ENCODE peak calls at places on chromosomes 5 and 9, in ten cellular contexts. T is stimulated activated CD4-positive, alpha-beta T cell treated with anti-CD3 and anti-CD28 coated beads, Interleukin-1b, Interleukin-23, amount 100 ng/mL, for 24 hours; J is activated CD8-positive, alpha-beta memory T cell treated with anti-CD3 and anti-CD28 coated beads for 48 hours; E is naive thymus-derived CD8-positive, alpha-beta T cell; X is lower lobe of right lung; F is T-helper 9 cell; O is stimulated activated CD8-positive, alpha-beta memory T cell treated with anti-CD3 and anti-CD28 coated beads, Interleukin-4, amount 100 ng/mL, for 4 hours; A is activated T-cell treated with anti-CD3 and anti-CD28 coated beads, Interleukin-2, amount 50 U/mL, for 48 hours; P is cardiac muscle cell; U is natural killer cell treated with Interleukin-12 subunit alpha and Interleukin-12 subunit beta and Interleukin-15 and Interleukin-18, amount 100 ng/mL, for 72 hours. S is an unnamed sample.

GRCh38 chr5:14425581-14425980 is 156.0 kb upstream of the OTULINL start:
- DNase-seq in T (no peak), J (no peak), E (no peak), X (no peak), F (no peak), O (no peak), A (no peak), P (no peak), U (no peak), S (no peak)

GRCh38 chr9:20659474-20659962 is 24.5 kb upstream of the FOCAD start:
- DNase-seq in T (no peak), J (no peak), E (no peak), X (no peak), F (no peak), O (no peak), A (no peak), P (no peak), U (no peak), S (no peak)

GRCh38 chr5:2748841-2749513 is 2.5 kb downstream of the IRX2 start:
- DNase-seq in T (no peak), J (no peak), E (no peak), X (no peak), F (no peak), O (no peak), A (no peak), P (no peak), U (no peak), S (no peak)

GRCh38 chr5:173835662-173836061 is 52.5 kb upstream of the CPEB4 start:
- DNase-seq in T (no peak), J (no peak), E (no peak), X (no peak), F (no peak), O (no peak), A (no peak), P (no peak), U (no peak), S (no peak)

GRCh38 chr5:141101059-141101458 is 786 bp downstream of the PCDHB3 start:
- DNase-seq in T (no peak), J (no peak), E (no peak), X (peak; percentile 23), F (no peak), O (no peak), A (no peak), P (no peak), U (no peak), S (no peak)

GRCh38 chr5:134458676-134459403 is 47.2 kb upstream of the CDKN2AIPNL start:
- DNase-seq in T (no peak), J (no peak), E (no peak), X (peak; percentile 27), F (no peak), O (no peak), A (no peak), P (no peak), U (no peak), S (no peak)

GRCh38 chr5:85293139-85293785 is 908.6 kb upstream of the EDIL3 start:
- DNase-seq in T (no peak), J (no peak), E (no peak), X (no peak), F (no peak), O (no peak), A (no peak), P (peak; percentile 49), U (no peak), S (no peak)

GRCh38 chr5:19927919-19928318 is 60.1 kb downstream of the CDH18 start:
- DNase-seq in T (no peak), J (no peak), E (no peak), X (no peak), F (no peak), O (no peak), A (no peak), P (peak; percentile 3), U (no peak), S (no peak)

GRCh38 chr5:74766348-74766886 is 500 bp downstream of the GFM2 start:
- DNase-seq in T (no peak), J (no peak), E (peak; percentile 23), X (no peak), F (no peak), O (no peak), A (no peak), P (peak; percentile 20), U (no peak), S (peak; percentile 11)

GRCh38 chr5:96329886-96330531 is 103.0 kb downstream of the PCSK1 start:
- DNase-seq in T (no peak), J (no peak), E (no peak), X (no peak), F (no peak), O (no peak), A (no peak), P (no peak), U (no peak), S (no peak)

GRCh38 chr9:115275753-115276152 is 157.8 kb upstream of the TNC start:
- DNase-seq in T (no peak), J (no peak), E (no peak), X (no peak), F (no peak), O (no peak), A (no peak), P (no peak), U (no peak), S (no peak)

GRCh38 chr5:17619353-17619752 is 9.2 kb downstream of the TAF11L12 start:
- DNase-seq in T (no peak), J (no peak), E (no peak), X (no peak), F (no peak), O (no peak), A (no peak), P (no peak), U (no peak), S (no peak)